ENCODE peak calls at places on chromosomes 2 and 18, in nine cellular contexts. L, D, V, R, G, E, P, T and U are unnamed samples.

GRCh38 chr18:3380384-3380961 is 69.5 kb upstream of the TGIF1 start:
- DNase-seq in L (no peak), D (peak), V (peak), R (peak), G (peak), E (no peak), P (no peak), T (no peak), U (no peak)

GRCh38 chr2:47534179-47534919 is 131.4 kb downstream of the MSH2 start:
- DNase-seq in L (no peak), D (peak), V (no peak), R (peak), G (peak), E (no peak), P (no peak), T (peak), U (no peak)

GRCh38 chr18:55787674-55788073 is 199.7 kb upstream of the TCF4 start:
- DNase-seq in L (no peak), D (no peak), V (no peak), R (no peak), G (no peak), E (no peak), P (no peak), T (no peak), U (no peak)

GRCh38 chr2:98484652-98485452 is 40.2 kb downstream of the INPP4A start:
- DNase-seq in L (no peak), D (no peak), V (no peak), R (no peak), G (no peak), E (no peak), P (no peak), T (no peak), U (no peak)

GRCh38 chr2:229815342-229815741 is 101.0 kb upstream of the DNER start:
- DNase-seq in L (no peak), D (no peak), V (no peak), R (no peak), G (no peak), E (no peak), P (no peak), T (no peak), U (no peak)

GRCh38 chr2:232138441-232138840 is 176.9 kb downstream of the DIS3L2 start:
- DNase-seq in L (no peak), D (no peak), V (no peak), R (no peak), G (no peak), E (no peak), P (no peak), T (no peak), U (no peak)

GRCh38 chr2:102604754-102605153 is 14.6 kb upstream of the SLC9A2 start:
- DNase-seq in L (no peak), D (no peak), V (no peak), R (no peak), G (no peak), E (no peak), P (no peak), T (no peak), U (no peak)

GRCh38 chr2:6814869-6815268 is 50.8 kb downstream of the CMPK2 start:
- DNase-seq in L (no peak), D (no peak), V (no peak), R (no peak), G (no peak), E (no peak), P (no peak), T (no peak), U (no peak)

GRCh38 chr2:79792097-79792496 is 279.2 kb downstream of the CTNNA2 start:
- DNase-seq in L (no peak), D (no peak), V (no peak), R (no peak), G (no peak), E (no peak), P (no peak), T (no peak), U (no peak)

GRCh38 chr2:160141944-160142343 is 58.1 kb downstream of the ITGB6 start:
- DNase-seq in L (no peak), D (no peak), V (no peak), R (peak), G (peak), E (no peak), P (no peak), T (no peak), U (no peak)

GRCh38 chr2:101041413-101041812 is 39.3 kb downstream of the RPL31 start:
- DNase-seq in L (no peak), D (no peak), V (no peak), R (no peak), G (peak), E (no peak), P (no peak), T (peak), U (no peak)

GRCh38 chr2:205556841-205557539 is 125.3 kb upstream of the NRP2 start:
- DNase-seq in L (no peak), D (no peak), V (no peak), R (no peak), G (no peak), E (no peak), P (no peak), T (no peak), U (no peak)

GRCh38 chr2:127293386-127293757 is 572 bp downstream of the ERCC3 start:
- DNase-seq in L (no peak), D (no peak), V (no peak), R (no peak), G (peak), E (no peak), P (no peak), T (no peak), U (no peak)

GRCh38 chr2:210630904-210631560 is 74.6 kb downstream of the CPS1 start:
- DNase-seq in L (no peak), D (no peak), V (no peak), R (no peak), G (no peak), E (no peak), P (no peak), T (no peak), U (no peak)

GRCh38 chr2:12555012-12555645 is 161.6 kb upstream of the TRIB2 start:
- DNase-seq in L (no peak), D (peak), V (no peak), R (peak), G (peak), E (no peak), P (no peak), T (peak), U (no peak)

GRCh38 chr2:12046641-12047040 is 300.2 kb downstream of the LPIN1 start:
- DNase-seq in L (no peak), D (no peak), V (no peak), R (peak), G (peak), E (no peak), P (no peak), T (peak), U (no peak)

GRCh38 chr18:26618130-26618529 is 69.8 kb upstream of the KCTD1 start:
- DNase-seq in L (no peak), D (no peak), V (no peak), R (no peak), G (no peak), E (no peak), P (no peak), T (no peak), U (no peak)

GRCh38 chr18:67770520-67770919 is 254.0 kb upstream of the DSEL start:
- DNase-seq in L (no peak), D (no peak), V (no peak), R (no peak), G (no peak), E (no peak), P (no peak), T (no peak), U (no peak)

GRCh38 chr18:41524674-41525470 is 430.2 kb upstream of the PIK3C3 start:
- DNase-seq in L (no peak), D (no peak), V (no peak), R (no peak), G (no peak), E (no peak), P (no peak), T (no peak), U (no peak)

GRCh38 chr2:208306291-208306690 is 40.2 kb downstream of the PIKFYVE start:
- DNase-seq in L (no peak), D (no peak), V (no peak), R (peak), G (no peak), E (no peak), P (no peak), T (peak), U (no peak)

GRCh38 chr2:197163755-197164753 is 146.5 kb downstream of the ANKRD44 start:
- DNase-seq in L (no peak), D (peak), V (no peak), R (no peak), G (no peak), E (no peak), P (no peak), T (no peak), U (no peak)

GRCh38 chr18:40529478-40529877 is 1425.6 kb upstream of the PIK3C3 start:
- DNase-seq in L (no peak), D (no peak), V (peak), R (peak), G (peak), E (no peak), P (no peak), T (peak), U (no peak)

GRCh38 chr18:63137999-63138448 is 181.5 kb downstream of the BCL2 start:
- DNase-seq in L (peak), D (no peak), V (no peak), R (peak), G (peak), E (no peak), P (no peak), T (no peak), U (no peak)

GRCh38 chr2:102355526-102356380 is at the start of gene IL18R1:
- DNase-seq in L (peak), D (peak), V (no peak), R (peak), G (peak), E (peak), P (peak), T (peak), U (peak)

GRCh38 chr2:172293952-172294351 is 133.4 kb upstream of the ITGA6 start:
- DNase-seq in L (no peak), D (no peak), V (no peak), R (peak), G (peak), E (no peak), P (peak), T (peak), U (no peak)

GRCh38 chr2:25597881-25598280 is 75.5 kb downstream of the DTNB start:
- DNase-seq in L (no peak), D (no peak), V (no peak), R (no peak), G (no peak), E (no peak), P (no peak), T (no peak), U (no peak)

GRCh38 chr18:53380063-53380639 is 844.3 kb downstream of the MBD2 start:
- DNase-seq in L (no peak), D (no peak), V (no peak), R (peak), G (peak), E (peak), P (no peak), T (peak), U (peak)

GRCh38 chr2:46590319-46590718 is 111.0 kb downstream of the TMEM247 start:
- DNase-seq in L (no peak), D (no peak), V (no peak), R (no peak), G (no peak), E (no peak), P (no peak), T (no peak), U (no peak)

GRCh38 chr2:172249336-172249735 is 146.6 kb upstream of the DLX2 start:
- DNase-seq in L (no peak), D (no peak), V (no peak), R (no peak), G (no peak), E (no peak), P (no peak), T (no peak), U (no peak)

GRCh38 chr2:7256377-7256776 is 339.2 kb downstream of the RNF144A start:
- DNase-seq in L (no peak), D (no peak), V (no peak), R (no peak), G (no peak), E (no peak), P (no peak), T (no peak), U (no peak)

GRCh38 chr18:72692086-72692485 is 147.9 kb upstream of the CBLN2 start:
- DNase-seq in L (no peak), D (no peak), V (no peak), R (no peak), G (no peak), E (no peak), P (no peak), T (no peak), U (no peak)

GRCh38 chr2:64440831-64441230 is 13.1 kb upstream of the LGALSL start:
- DNase-seq in L (no peak), D (peak), V (no peak), R (no peak), G (no peak), E (no peak), P (no peak), T (no peak), U (no peak)

GRCh38 chr2:60882971-60883753 is 1.8 kb downstream of the REL start:
- DNase-seq in L (peak), D (no peak), V (no peak), R (peak), G (peak), E (peak), P (no peak), T (peak), U (peak)

GRCh38 chr2:60885683-60886082 is 4.3 kb downstream of the REL start:
- DNase-seq in L (no peak), D (no peak), V (no peak), R (no peak), G (no peak), E (no peak), P (no peak), T (no peak), U (no peak)

GRCh38 chr2:60886962-60887361 is 5.6 kb downstream of the REL start:
- DNase-seq in L (no peak), D (no peak), V (no peak), R (peak), G (no peak), E (no peak), P (no peak), T (no peak), U (no peak)

GRCh38 chr2:60883896-60884295 is 2.5 kb downstream of the REL start:
- DNase-seq in L (no peak), D (no peak), V (no peak), R (no peak), G (no peak), E (no peak), P (no peak), T (no peak), U (no peak)

GRCh38 chr2:60884795-60885194 is 3.4 kb downstream of the REL start:
- DNase-seq in L (no peak), D (no peak), V (no peak), R (peak), G (peak), E (no peak), P (no peak), T (peak), U (no peak)
- H3K4me3 ChIP-seq in L (peak), D (no peak), V (peak), R (peak), G (no peak), E (peak), P (peak), T (no peak), U (peak)

DNA sequence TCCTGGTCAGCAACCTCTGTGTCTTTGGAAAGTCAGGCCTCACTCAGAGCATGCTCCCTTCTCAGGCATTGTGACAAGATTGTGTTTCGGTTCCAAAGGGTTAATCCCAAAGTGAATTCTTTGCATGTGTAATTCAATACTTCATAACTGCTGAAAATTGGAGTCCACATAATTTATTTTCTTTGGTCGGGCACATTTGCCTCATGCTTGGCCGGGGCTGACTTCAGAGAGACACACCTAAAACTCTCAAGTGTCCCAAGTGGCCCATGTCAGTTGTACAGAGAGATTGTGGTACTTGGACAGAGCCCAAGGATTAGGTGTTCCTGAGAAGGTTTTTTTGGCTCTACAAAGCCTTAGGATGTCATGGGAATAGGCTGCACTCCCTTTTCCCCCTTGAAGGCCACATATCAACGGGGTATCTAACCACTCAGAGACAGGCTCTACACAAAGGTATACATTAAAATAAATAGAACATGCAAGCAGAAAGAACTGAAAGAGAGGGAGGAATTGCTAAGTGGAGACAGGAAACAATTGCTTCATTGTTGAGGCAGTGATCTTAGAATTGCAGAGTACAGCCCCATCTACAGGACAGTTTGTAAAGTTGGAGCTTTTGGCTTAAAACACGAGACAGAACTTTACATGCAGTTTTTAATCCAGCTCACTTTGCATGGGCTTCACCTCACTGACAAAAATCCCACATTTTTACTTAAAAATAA is 1232.3 kb upstream of the ZEB2 start:
- DNase-seq in L (no peak), D (no peak), V (peak), R (peak), G (peak), E (no peak), P (no peak), T (peak), U (peak)
- TF ChIP-seq CTCF in L (peak), D (peak), V (peak), R (peak), G (peak), E (peak), P (peak), T (peak), U (peak)

GRCh38 chr2:239001794-239002193 is 153.9 kb downstream of the TWIST2 start:
- DNase-seq in L (no peak), D (no peak), V (no peak), R (no peak), G (no peak), E (no peak), P (no peak), T (no peak), U (no peak)
- H3K4me3 ChIP-seq in L (no peak), D (no peak), V (no peak), R (no peak), G (no peak), E (no peak), P (no peak), T (no peak), U (no peak)

GRCh38 chr2:38178142-38178541 is 102.2 kb upstream of the CYP1B1 start:
- DNase-seq in L (no peak), D (no peak), V (no peak), R (peak), G (peak), E (no peak), P (no peak), T (peak), U (no peak)
- TF ChIP-seq CTCF in L (no peak), D (no peak), V (no peak), R (no peak), G (no peak), E (no peak), P (no peak), T (no peak), U (no peak)

DNA sequence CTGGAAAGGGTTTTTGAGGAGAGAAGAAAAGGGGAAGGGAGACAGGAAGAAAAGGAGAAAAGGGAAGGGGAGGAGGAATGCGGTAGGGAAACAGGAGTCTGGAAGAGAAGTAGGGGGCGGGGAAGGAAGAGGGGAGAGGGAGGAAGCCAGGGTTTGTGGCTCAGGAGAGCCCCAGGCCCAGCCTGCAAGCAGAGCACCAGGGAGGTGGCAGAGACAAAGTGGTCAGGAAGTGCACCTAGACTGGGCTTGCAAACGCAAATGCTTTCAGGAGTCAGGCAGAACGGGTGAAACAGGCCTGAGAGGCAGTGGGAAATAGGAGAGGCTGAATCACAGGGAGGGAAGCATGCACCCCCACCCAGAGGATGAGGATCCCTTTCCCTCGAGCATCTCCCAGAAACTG is 88.6 kb upstream of the SP3 start:
- DNase-seq in L (no peak), D (no peak), V (no peak), R (no peak), G (no peak), E (no peak), P (no peak), T (no peak), U (no peak)
- H3K4me3 ChIP-seq in L (no peak), D (peak), V (no peak), R (no peak), G (no peak), E (no peak), P (no peak), T (no peak), U (no peak)

GRCh38 chr18:6757966-6758365 is 28.4 kb downstream of the ARHGAP28 start:
- DNase-seq in L (no peak), D (no peak), V (no peak), R (no peak), G (no peak), E (no peak), P (no peak), T (peak), U (no peak)

GRCh38 chr18:6755107-6755506 is 25.6 kb downstream of the ARHGAP28 start:
- DNase-seq in L (no peak), D (no peak), V (no peak), R (no peak), G (no peak), E (no peak), P (no peak), T (no peak), U (no peak)

GRCh38 chr18:6764382-6764781 is 34.9 kb downstream of the ARHGAP28 start:
- DNase-seq in L (no peak), D (no peak), V (no peak), R (no peak), G (no peak), E (no peak), P (no peak), T (no peak), U (no peak)

GRCh38 chr18:6763524-6763923 is 34.0 kb downstream of the ARHGAP28 start:
- DNase-seq in L (no peak), D (no peak), V (no peak), R (no peak), G (no peak), E (no peak), P (no peak), T (no peak), U (no peak)

DNA sequence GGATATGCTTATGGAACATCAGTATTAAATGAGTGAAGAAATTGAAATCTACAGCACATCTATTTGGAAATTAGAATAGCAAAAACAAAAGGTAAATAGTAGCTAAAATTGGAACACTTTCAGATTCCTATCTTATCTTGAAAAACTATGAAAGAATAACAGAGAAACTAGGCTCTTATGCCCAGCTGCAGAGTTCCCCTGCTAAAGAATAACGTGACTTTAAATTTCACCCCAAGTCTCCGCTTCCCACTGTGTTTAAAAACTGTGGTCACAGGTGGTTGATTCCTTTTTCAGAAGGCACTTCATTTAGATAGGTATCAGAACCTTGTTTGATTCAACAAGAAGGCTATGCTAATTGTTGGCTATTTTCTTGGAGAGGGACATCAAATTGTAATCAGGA is 30.1 kb downstream of the ARHGAP28 start:
- DNase-seq in L (no peak), D (no peak), V (no peak), R (no peak), G (no peak), E (no peak), P (no peak), T (no peak), U (no peak)
- TF ChIP-seq CTCF in L (no peak), D (no peak), V (no peak), R (no peak), G (no peak), E (no peak), P (no peak), T (no peak), U (no peak)